ENCODE peak calls at places on chromosomes 2 and 18, in four cellular contexts. M is skeletal muscle cell, K is transverse colon, W is HFF-Myc. Q is an unnamed sample.

GRCh38 chr18:9109523-9109922 is 7.0 kb downstream of the NDUFV2 start:
- DNase-seq in K (no peak), W (no peak), M (no peak), Q (no peak)

GRCh38 chr2:112579280-112579679 is 5.1 kb upstream of the CHCHD5 start:
- DNase-seq in K (no peak), M (peak; percentile 76), W (peak; percentile 73), Q (peak; percentile 40)

GRCh38 chr2:188291142-188291616 is 495 bp upstream of the GULP1 start:
- DNase-seq in M (no peak), K (peak; percentile 15), W (no peak), Q (no peak)

GRCh38 chr2:104848526-104848925 is 5.4 kb upstream of the POU3F3 start:
- DNase-seq in W (no peak), K (no peak), M (no peak), Q (no peak)

GRCh38 chr2:235591921-235592320 is 98.1 kb downstream of the AGAP1 start:
- DNase-seq in M (no peak), W (no peak), K (no peak), Q (no peak)

GRCh38 chr2:237115870-237116269 is 30.2 kb downstream of the COPS8 start:
- DNase-seq in W (no peak), M (no peak), K (no peak), Q (no peak)

GRCh38 chr2:197498937-197499593 is 575 bp downstream of the HSPD1 start:
- DNase-seq in M (no peak), K (peak; percentile 76), W (no peak), Q (no peak)

GRCh38 chr2:177629357-177630000 is 236.9 kb downstream of the AGPS start:
- DNase-seq in M (no peak), W (no peak), K (no peak), Q (no peak)

GRCh38 chr2:42493468-42493884 is 306 bp downstream of the KCNG3 start:
- DNase-seq in K (no peak), M (no peak), W (no peak), Q (no peak)

GRCh38 chr2:215830313-215830712 is 183.0 kb downstream of the MREG start:
- DNase-seq in M (no peak), K (peak; percentile 30), W (no peak), Q (no peak)

GRCh38 chr18:44602845-44603244 is 77.8 kb upstream of the SETBP1 start:
- DNase-seq in K (no peak), W (no peak), M (no peak), Q (no peak)

DNA sequence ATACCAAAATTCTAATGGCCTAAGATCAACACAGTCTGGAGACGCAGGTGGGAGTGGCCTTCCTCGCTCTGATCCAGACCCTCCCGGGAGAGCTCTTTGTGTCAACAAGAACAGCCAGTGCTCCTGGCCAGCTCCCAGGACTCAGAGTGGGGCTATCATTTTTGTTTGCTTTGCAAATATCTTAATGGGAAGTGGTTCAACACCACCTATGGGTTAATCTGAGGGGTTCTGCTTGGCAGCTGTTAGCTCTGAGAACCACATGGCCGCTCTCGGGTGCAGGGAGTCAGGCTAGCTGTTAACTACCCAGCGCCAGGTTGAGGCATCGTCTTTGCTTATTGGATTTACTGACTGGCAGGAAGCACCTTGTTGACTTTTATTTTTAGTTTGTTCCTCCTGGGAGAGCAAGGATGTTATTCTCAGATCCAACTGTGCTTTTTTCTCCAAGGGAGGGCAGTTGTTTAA is 184.8 kb upstream of the SP5 start:
- DNase-seq in W (no peak), M (peak; percentile 91), K (peak; percentile 79), Q (no peak)
- H3K4me3 ChIP-seq in W (no peak overlapping the region), M (no peak overlapping the region), K (no peak overlapping the region), Q (no peak overlapping the region)

GRCh38 chr18:24018299-24018910 is 3.9 kb downstream of the TTC39C start:
- DNase-seq in M (no peak), W (no peak), K (no peak), Q (no peak)

GRCh38 chr18:24014062-24014985 is at the start of gene TTC39C:
- DNase-seq in M (no peak), W (no peak), K (peak; percentile 69), Q (no peak)

GRCh38 chr18:24016643-24017042 is 2.1 kb downstream of the TTC39C start:
- DNase-seq in M (no peak), K (no peak), W (no peak), Q (no peak)

GRCh38 chr18:24014986-24015896 is 687 bp downstream of the TTC39C start:
- DNase-seq in K (peak; percentile 54), M (peak; percentile 36), W (no peak), Q (peak; percentile 92)

GRCh38 chr18:24015897-24016631 is 1.5 kb downstream of the TTC39C start:
- DNase-seq in K (no peak), M (no peak), W (no peak), Q (no peak)
- H3K4me3 ChIP-seq in K (no peak overlapping the region), M (peak overlapping the region; percentile 88), W (peak overlapping the region; percentile 76), Q (peak overlapping the region; percentile 94)

GRCh38 chr18:59155140-59155539 is 15.5 kb downstream of the SEC11C start:
- DNase-seq in M (no peak), W (peak; percentile 22), K (no peak), Q (peak; percentile 82)
- H3K4me3 ChIP-seq in M (no peak overlapping the region), W (no peak overlapping the region), K (no peak overlapping the region), Q (no peak overlapping the region)

GRCh38 chr18:59218018-59218417 is 1.9 kb upstream of the GRP start:
- DNase-seq in W (no peak), M (no peak), K (no peak), Q (no peak)

GRCh38 chr18:59219672-59220163 is at the start of gene GRP:
- DNase-seq in K (no peak), M (no peak), W (no peak), Q (no peak)

GRCh38 chr18:59220164-59220783 is 316 bp downstream of the GRP start:
- DNase-seq in W (no peak), M (no peak), K (no peak), Q (no peak)

GRCh38 chr18:59220784-59221765 is 1.1 kb downstream of the GRP start:
- DNase-seq in K (no peak), W (no peak), M (no peak), Q (no peak)

DNA sequence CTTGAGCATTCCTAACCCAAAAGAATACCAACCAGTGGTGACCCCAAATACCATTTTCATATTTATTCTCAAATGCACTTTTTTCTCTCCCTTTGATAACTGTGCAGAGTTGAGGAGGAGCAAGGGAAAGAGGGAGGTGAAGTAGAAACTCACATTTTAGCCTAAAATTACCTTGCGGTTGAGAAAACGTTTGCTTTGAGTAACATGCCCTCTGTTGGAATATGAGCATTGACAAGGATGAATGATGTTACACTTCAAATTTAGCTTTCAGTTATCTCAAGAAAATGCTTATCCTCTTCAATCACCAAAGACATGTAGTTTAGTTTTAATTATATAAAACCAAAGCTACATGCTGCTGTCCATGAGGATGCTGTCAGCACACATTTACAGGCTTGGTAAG is 2.4 kb downstream of the GRP start:
- DNase-seq in W (no peak), K (no peak), M (no peak), Q (no peak)
- H3K4me3 ChIP-seq in W (no peak overlapping the region), K (no peak overlapping the region), M (no peak overlapping the region), Q (no peak overlapping the region)

GRCh38 chr2:39625927-39626270 is 39.8 kb upstream of the TMEM178A start:
- DNase-seq in M (no peak), W (no peak), K (no peak), Q (no peak)
- H3K4me3 ChIP-seq in M (no peak overlapping the region), W (no peak overlapping the region), K (no peak overlapping the region), Q (no peak overlapping the region)

GRCh38 chr2:136764397-136765255 is 719 bp upstream of the THSD7B start:
- DNase-seq in M (no peak), K (no peak), W (no peak), Q (no peak)

GRCh38 chr2:136767030-136767429 is 1.7 kb downstream of the THSD7B start:
- DNase-seq in M (no peak), K (no peak), W (no peak), Q (no peak)

GRCh38 chr2:136770384-136770783 is 5.0 kb downstream of the THSD7B start:
- DNase-seq in K (no peak), M (no peak), W (no peak), Q (no peak)

GRCh38 chr2:136765736-136766323 is 485 bp downstream of the THSD7B start:
- DNase-seq in M (no peak), K (no peak), W (no peak), Q (no peak)

GRCh38 chr2:136765256-136765735 is at the start of gene THSD7B:
- DNase-seq in W (no peak), M (no peak), K (no peak), Q (no peak)
- H3K4me3 ChIP-seq in W (no peak within 1 kb of the TSS), M (peak within 1 kb of the TSS; percentile 12), K (no peak within 1 kb of the TSS), Q (peak within 1 kb of the TSS; percentile 11)

GRCh38 chr2:231545105-231545902 is 15.1 kb upstream of the NMUR1 start:
- DNase-seq in K (peak; percentile 69), W (no peak), M (peak; percentile 9), Q (no peak)
- H3K4me3 ChIP-seq in K (no peak overlapping the region), W (no peak overlapping the region), M (no peak overlapping the region), Q (no peak overlapping the region)

DNA sequence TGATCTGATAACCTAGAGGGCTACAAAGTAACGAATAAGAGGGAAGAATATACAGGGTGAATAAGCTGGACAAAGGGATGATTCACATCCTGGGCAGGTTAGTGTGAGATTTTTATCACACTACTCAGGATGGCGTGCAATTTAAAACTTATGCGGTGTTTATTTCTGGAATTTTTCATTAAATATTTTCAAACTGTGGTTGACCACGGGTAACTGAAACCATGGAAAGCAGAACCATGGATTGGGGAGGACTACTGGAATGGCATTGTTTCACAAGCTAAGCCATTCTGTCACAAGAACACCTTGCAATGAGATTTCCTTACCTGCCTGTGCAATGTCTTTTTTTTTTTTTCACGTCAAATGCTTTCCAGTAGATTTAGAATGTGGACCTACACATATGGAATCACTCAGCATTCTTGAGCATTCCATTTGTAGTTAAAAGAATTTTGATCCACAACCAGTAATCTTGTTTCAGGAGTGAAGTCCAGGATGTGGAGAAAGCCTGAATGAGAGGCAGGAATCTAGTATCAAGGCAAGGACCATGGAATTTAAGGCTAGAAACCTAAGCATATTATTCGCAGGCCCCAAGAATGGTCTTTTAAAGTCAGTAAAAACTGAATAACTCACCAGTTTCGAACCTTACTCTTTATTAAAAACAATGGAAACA is 8.0 kb upstream of the CDK15 start:
- DNase-seq in M (peak; percentile 66), W (peak; percentile 90), K (no peak), Q (peak; percentile 91)
- H3K4me3 ChIP-seq in M (no peak overlapping the region), W (no peak overlapping the region), K (no peak overlapping the region), Q (no peak overlapping the region)

GRCh38 chr2:184597996-184598312 is 375 bp upstream of the ZNF804A start:
- DNase-seq in K (peak; percentile 6), W (no peak), M (no peak), Q (no peak)

GRCh38 chr2:184598313-184599053 is at the start of gene ZNF804A:
- DNase-seq in K (peak; percentile 53), M (peak; percentile 31), W (no peak), Q (no peak)

GRCh38 chr2:184596819-184597411 is 1.4 kb upstream of the ZNF804A start:
- DNase-seq in M (peak; percentile 38), W (no peak), K (no peak), Q (peak; percentile 28)

GRCh38 chr2:184599054-184599874 is 935 bp downstream of the ZNF804A start:
- DNase-seq in K (no peak), W (no peak), M (peak; percentile 13), Q (no peak)

GRCh38 chr2:184597571-184597980 is 753 bp upstream of the ZNF804A start:
- DNase-seq in W (no peak), M (peak; percentile 27), K (peak; percentile 20), Q (no peak)
- H3K4me3 ChIP-seq in W (peak overlapping the region; percentile 22), M (peak overlapping the region; percentile 77), K (no peak overlapping the region), Q (peak overlapping the region; percentile 77)

Q was measured in BJ.